ENCODE peak calls at places on chromosomes 3 and 15, in nine cellular contexts. B is left ventricle myocardium inferior, T is endothelial cell, I is stomach, X is cardiac fibroblast, Y is omental fat pad, E is uterus, G is GM13977, K is upper lobe of right lung. S is an unnamed sample.

GRCh38 chr3:111282024-111282423 is 210.4 kb downstream of the NECTIN3 start:
- DNase-seq in K (no peak), Y (no peak), X (no peak), G (no peak), B (no peak), E (no peak), I (no peak), T (no peak), S (no peak)

GRCh38 chr3:165638066-165638465 is 199.2 kb downstream of the BCHE start:
- DNase-seq in E (no peak), B (no peak), X (peak), K (no peak), I (no peak), Y (no peak), T (no peak), G (no peak), S (no peak)

GRCh38 chr3:154098396-154098795 is 22.8 kb upstream of the ARHGEF26 start:
- DNase-seq in K (no peak), B (no peak), X (no peak), Y (no peak), T (no peak), G (no peak), I (no peak), E (no peak), S (no peak)

GRCh38 chr3:11835028-11835639 is 11.6 kb downstream of the TAMM41 start:
- DNase-seq in E (no peak), Y (no peak), G (peak), X (peak), I (no peak), B (no peak), T (no peak), K (no peak), S (no peak)

GRCh38 chr3:14602804-14603644 is 48.5 kb upstream of the CCDC174 start:
- DNase-seq in Y (no peak), K (no peak), T (peak), G (no peak), I (peak), E (no peak), X (no peak), B (no peak), S (no peak)

GRCh38 chr3:131174752-131175151 is 148.1 kb downstream of the NEK11 start:
- DNase-seq in Y (no peak), T (no peak), K (no peak), G (peak), E (no peak), X (peak), B (no peak), I (no peak), S (no peak)

GRCh38 chr15:85411992-85412538 is 31.7 kb downstream of the AKAP13 start:
- DNase-seq in B (no peak), G (no peak), K (no peak), E (no peak), T (no peak), I (no peak), X (peak), Y (no peak), S (no peak)

GRCh38 chr3:22451501-22451900 is 700.5 kb upstream of the ZNF385D start:
- DNase-seq in X (no peak), E (no peak), I (no peak), G (no peak), K (no peak), B (no peak), T (no peak), Y (no peak), S (no peak)

GRCh38 chr3:23845817-23846216 is 40.1 kb downstream of the UBE2E1 start:
- DNase-seq in B (no peak), T (no peak), Y (no peak), K (no peak), I (no peak), E (no peak), G (no peak), X (no peak), S (no peak)

GRCh38 chr3:144760831-144761230 is 789.2 kb downstream of the DIPK2A start:
- DNase-seq in B (no peak), K (no peak), X (peak), I (peak), T (no peak), Y (no peak), E (no peak), G (no peak), S (no peak)

GRCh38 chr3:131591394-131591990 is 88.7 kb upstream of the MRPL3 start:
- DNase-seq in B (no peak), E (peak), I (no peak), T (no peak), X (peak), G (no peak), Y (peak), K (no peak), S (no peak)

GRCh38 chr3:38003371-38003816 is 12.8 kb downstream of the VILL start:
- DNase-seq in E (peak), Y (peak), G (peak), K (peak), T (peak), B (peak), X (peak), I (peak), S (peak)

GRCh38 chr15:32718082-32718821 is 448 bp downstream of the GREM1 start:
- DNase-seq in K (no peak), G (peak), B (no peak), T (peak), E (no peak), X (peak), Y (no peak), I (no peak), S (no peak)

GRCh38 chr3:182618981-182619591 is 174.2 kb upstream of the ATP11B start:
- DNase-seq in K (no peak), Y (no peak), E (no peak), I (no peak), G (no peak), T (no peak), X (peak), B (no peak), S (no peak)

GRCh38 chr15:91128028-91128427 is 28.0 kb downstream of the SV2B start:
- DNase-seq in Y (no peak), X (no peak), G (no peak), I (no peak), K (no peak), B (no peak), T (no peak), E (no peak), S (no peak)

GRCh38 chr15:80788536-80788935 is 9.4 kb downstream of the CEMIP start:
- DNase-seq in G (no peak), I (no peak), E (no peak), X (peak), T (no peak), Y (no peak), B (no peak), K (no peak), S (no peak)

GRCh38 chr3:123576119-123576518 is 8.7 kb downstream of the HACD2 start:
- DNase-seq in B (no peak), K (no peak), G (peak), X (peak), Y (no peak), E (no peak), I (no peak), T (no peak), S (no peak)

GRCh38 chr3:12897537-12898289 is 56.3 kb upstream of the RPL32 start:
- DNase-seq in X (peak), K (no peak), Y (no peak), B (no peak), G (no peak), I (no peak), E (no peak), T (no peak), S (no peak)

GRCh38 chr3:55416381-55416821 is 70.7 kb downstream of the WNT5A start:
- DNase-seq in X (peak), T (no peak), K (no peak), I (no peak), Y (no peak), B (no peak), E (no peak), G (no peak), S (no peak)

GRCh38 chr15:92025717-92026270 is 172.3 kb downstream of the SLCO3A1 start:
- DNase-seq in E (no peak), Y (no peak), K (no peak), G (no peak), X (no peak), I (no peak), T (no peak), B (no peak), S (no peak)

GRCh38 chr3:31184257-31185003 is 290.0 kb upstream of the GADL1 start:
- DNase-seq in K (no peak), G (no peak), B (no peak), E (no peak), Y (no peak), X (no peak), I (no peak), T (no peak), S (no peak)

GRCh38 chr3:36944641-36945270 is at the start of gene TRANK1:
- DNase-seq in Y (peak), T (peak), B (peak), X (peak), K (peak), E (peak), G (peak), I (peak), S (peak)

GRCh38 chr3:146969356-146969755 is 364.2 kb upstream of the PLSCR5 start:
- DNase-seq in Y (no peak), G (no peak), B (no peak), T (no peak), I (no peak), E (no peak), X (peak), K (no peak), S (no peak)

GRCh38 chr3:134039161-134039862 is 9.6 kb upstream of the SLCO2A1 start:
- DNase-seq in T (no peak), B (no peak), X (peak), E (no peak), K (no peak), Y (no peak), I (peak), G (no peak), S (peak)

GRCh38 chr3:159144891-159145290 is 343.0 kb downstream of the MFSD1 start:
- DNase-seq in I (no peak), T (no peak), K (no peak), E (no peak), B (no peak), X (no peak), Y (no peak), G (no peak), S (no peak)

GRCh38 chr3:53804697-53805462 is 41.3 kb downstream of the CHDH start:
- DNase-seq in I (no peak), T (no peak), K (peak), E (peak), Y (no peak), G (peak), X (peak), B (no peak), S (no peak)

GRCh38 chr3:53805463-53806159 is 40.6 kb downstream of the CHDH start:
- DNase-seq in G (no peak), I (no peak), B (no peak), Y (no peak), E (no peak), K (peak), T (no peak), X (no peak), S (no peak)

GRCh38 chr3:53807117-53807521 is 39.1 kb downstream of the CHDH start:
- DNase-seq in E (no peak), B (no peak), G (no peak), Y (no peak), T (no peak), I (no peak), X (no peak), K (peak), S (no peak)

GRCh38 chr3:53808496-53808895 is 37.7 kb downstream of the CHDH start:
- DNase-seq in X (no peak), I (no peak), E (no peak), G (no peak), T (no peak), Y (no peak), K (no peak), B (no peak), S (no peak)

GRCh38 chr3:53806182-53807116 is 39.8 kb downstream of the CHDH start:
- DNase-seq in X (peak), Y (no peak), I (no peak), K (peak), B (no peak), G (peak), E (no peak), T (no peak), S (no peak)
- TF ChIP-seq CTCF in X (no peak), Y (no peak), I (no peak), K (no peak), B (no peak), G (no peak), E (no peak), T (no peak), S (no peak)

GRCh38 chr3:56987238-56987932 is 73.1 kb upstream of the SPATA12 start:
- DNase-seq in T (peak), E (no peak), B (no peak), I (no peak), X (no peak), K (no peak), Y (no peak), G (no peak), S (no peak)
- TF ChIP-seq CTCF in T (peak), E (peak), B (peak), I (no peak), X (peak), K (peak), Y (no peak), G (peak), S (no peak)

DNA sequence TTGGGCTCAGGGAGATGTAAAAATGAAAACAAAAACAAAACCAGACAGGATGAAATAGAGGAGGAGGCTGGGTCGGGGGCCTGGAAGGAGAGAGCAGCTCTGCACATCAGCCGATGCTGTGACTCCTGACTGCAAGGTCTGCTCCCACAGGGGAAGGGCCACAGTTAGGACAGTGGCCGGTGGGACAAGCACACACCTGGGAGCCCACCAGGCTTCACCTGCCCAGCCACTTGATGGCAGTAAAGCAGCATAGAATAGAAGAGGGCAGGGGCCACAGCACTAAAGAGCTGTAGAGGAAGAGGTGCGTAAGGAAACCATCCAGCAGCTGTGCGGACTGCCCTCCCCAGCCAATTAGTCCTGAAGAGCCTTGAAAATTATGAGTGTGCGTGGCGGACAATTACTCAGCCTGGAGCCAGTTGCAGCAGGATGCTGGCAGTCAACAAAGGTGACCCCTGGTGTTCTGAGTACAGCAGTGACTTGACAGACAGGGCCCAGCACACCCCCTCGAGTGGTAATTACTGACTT is 29.8 kb downstream of the ALS2CL start:
- DNase-seq in G (peak), B (no peak), E (peak), I (peak), Y (no peak), K (peak), X (no peak), T (peak), S (peak)
- TF ChIP-seq CTCF in G (no peak), B (peak), E (no peak), I (no peak), Y (no peak), K (peak), X (no peak), T (no peak), S (peak)

GRCh38 chr15:48086162-48086561 is 34.6 kb upstream of the SLC24A5 start:
- DNase-seq in G (no peak), K (no peak), I (no peak), X (no peak), Y (no peak), T (no peak), E (no peak), B (no peak), S (no peak)

GRCh38 chr15:48089664-48090063 is 31.1 kb upstream of the SLC24A5 start:
- DNase-seq in I (no peak), T (no peak), G (no peak), Y (no peak), E (no peak), B (no peak), X (no peak), K (no peak), S (no peak)

GRCh38 chr15:48087844-48088243 is 32.9 kb upstream of the SLC24A5 start:
- DNase-seq in Y (no peak), K (no peak), X (no peak), B (no peak), G (no peak), I (no peak), E (no peak), T (no peak), S (no peak)

GRCh38 chr15:48086582-48086981 is 34.2 kb upstream of the SLC24A5 start:
- DNase-seq in X (peak), I (no peak), G (no peak), Y (no peak), B (no peak), K (no peak), T (no peak), E (no peak), S (no peak)

GRCh38 chr15:48084759-48085420 is 35.9 kb upstream of the SLC24A5 start:
- DNase-seq in X (peak), I (no peak), G (peak), E (no peak), Y (no peak), K (no peak), T (peak), B (no peak), S (no peak)
- TF ChIP-seq CTCF in X (peak), I (no peak), G (peak), E (no peak), Y (no peak), K (peak), T (peak), B (peak), S (peak)

S was measured in right atrium auricular region.